ENCODE peak calls at places on chromosomes 3 and 15, in five cellular contexts. J, N, Q, V and L are unnamed samples.

GRCh38 chr15:101361418-101361817 is 66.4 kb upstream of the SNRPA1 start:
- ATAC-seq in J (no peak), N (no peak), Q (no peak), V (no peak), L (no peak)

GRCh38 chr3:9415485-9416138 is 18.2 kb downstream of the SETD5 start:
- ATAC-seq in J (no peak), N (no peak), Q (peak), V (no peak), L (no peak)

GRCh38 chr3:76651784-76652183 is 388.1 kb upstream of the ROBO2 start:
- ATAC-seq in J (no peak), N (no peak), Q (no peak), V (no peak), L (no peak)

GRCh38 chr3:143924522-143925381 is 46.9 kb upstream of the DIPK2A start:
- ATAC-seq in J (peak), N (no peak), Q (no peak), V (no peak), L (no peak)

GRCh38 chr15:83292317-83292716 is 7.9 kb upstream of the BNC1 start:
- ATAC-seq in J (no peak), N (no peak), Q (no peak), V (no peak), L (no peak)

GRCh38 chr3:128933213-128933921 is 53.9 kb downstream of the ACAD9 start:
- ATAC-seq in J (no peak), N (peak), Q (peak), V (no peak), L (no peak)

GRCh38 chr3:189862385-189863023 is 231.3 kb downstream of the TP63 start:
- ATAC-seq in J (no peak), N (no peak), Q (no peak), V (no peak), L (no peak)

GRCh38 chr15:77163806-77164384 is 93.0 kb upstream of the TSPAN3 start:
- ATAC-seq in J (no peak), N (no peak), Q (no peak), V (no peak), L (no peak)

GRCh38 chr3:171461087-171461917 is 1.1 kb upstream of the TNIK start:
- ATAC-seq in J (peak), N (peak), Q (peak), V (peak), L (peak)

GRCh38 chr3:66385066-66385465 is 115.8 kb downstream of the LRIG1 start:
- ATAC-seq in J (no peak), N (no peak), Q (no peak), V (no peak), L (no peak)

GRCh38 chr3:42749753-42750231 is 23.3 kb downstream of the CCDC13 start:
- ATAC-seq in J (peak), N (peak), Q (peak), V (peak), L (no peak)

GRCh38 chr3:51384145-51384729 is 854 bp upstream of the MANF start:
- ATAC-seq in J (peak), N (peak), Q (peak), V (peak), L (peak)

GRCh38 chr3:125200731-125201139 is 11.8 kb downstream of the SLC12A8 start:
- ATAC-seq in J (peak), N (peak), Q (no peak), V (no peak), L (no peak)

GRCh38 chr3:189158034-189158433 is 13.7 kb upstream of the TPRG1 start:
- ATAC-seq in J (no peak), N (no peak), Q (no peak), V (no peak), L (no peak)

GRCh38 chr15:58628206-58629057 is 121.1 kb downstream of the ADAM10 start:
- ATAC-seq in J (peak), N (no peak), Q (peak), V (peak), L (no peak)

GRCh38 chr15:98769867-98770266 is 121.5 kb downstream of the IGF1R start:
- ATAC-seq in J (no peak), N (no peak), Q (no peak), V (no peak), L (no peak)

GRCh38 chr3:28905798-28906197 is 375.1 kb upstream of the RBMS3 start:
- ATAC-seq in J (no peak), N (no peak), Q (no peak), V (no peak), L (no peak)

GRCh38 chr3:143412084-143412483 is 292.5 kb downstream of the CHST2 start:
- ATAC-seq in J (peak), N (no peak), Q (no peak), V (no peak), L (no peak)

GRCh38 chr3:56192001-56192400 is 276.3 kb downstream of the ERC2 start:
- ATAC-seq in J (no peak), N (no peak), Q (no peak), V (no peak), L (no peak)

DNA sequence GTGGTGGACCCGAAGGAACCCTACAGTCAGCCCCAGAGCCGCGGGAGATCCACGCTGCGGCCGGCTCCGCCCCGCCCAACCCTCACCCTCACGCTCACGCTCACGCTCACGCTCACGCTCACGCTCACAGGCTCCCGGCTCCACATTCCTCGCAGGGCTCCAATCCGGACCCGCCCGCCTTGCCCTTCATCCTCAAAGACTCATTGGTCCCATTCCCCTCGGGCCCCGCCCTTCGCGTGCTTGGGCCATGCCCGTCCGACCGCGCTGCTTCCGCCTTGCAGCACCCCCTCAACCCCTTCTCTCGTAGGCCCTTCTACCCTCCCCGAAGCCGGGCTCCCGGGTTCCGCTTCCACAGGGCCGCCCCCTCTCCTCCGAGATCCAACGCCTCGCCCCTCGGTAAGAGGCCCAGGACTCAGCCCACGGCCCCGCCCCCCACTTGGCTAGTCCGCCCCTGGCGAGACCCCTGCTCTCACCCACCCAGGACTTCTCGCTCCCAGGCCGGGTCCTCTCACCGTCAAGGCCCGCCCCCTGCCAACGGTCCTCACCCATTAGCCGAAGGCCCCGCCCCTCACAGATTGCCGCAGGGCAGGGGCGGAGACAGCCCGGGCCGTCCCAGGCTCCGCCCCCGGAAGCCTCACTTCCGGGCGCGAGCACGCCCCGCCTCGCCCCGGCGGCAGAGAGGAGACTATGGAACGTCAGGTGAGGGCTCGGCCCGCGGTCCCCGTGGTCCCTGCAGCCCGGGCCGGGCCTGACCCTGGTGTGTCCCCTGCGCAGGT is at the start of gene APEH:
- ATAC-seq in J (peak), N (peak), Q (peak), V (peak), L (peak)
- TF ChIP-seq POLR2AphosphoS5 in J (peak), N (peak), Q (peak), V (peak), L (peak)

GRCh38 chr15:88543065-88543776 is 3.3 kb downstream of the DET1 start:
- ATAC-seq in J (no peak), N (no peak), Q (peak), V (no peak), L (no peak)

GRCh38 chr15:88541709-88542341 is 4.7 kb downstream of the DET1 start:
- ATAC-seq in J (no peak), N (no peak), Q (peak), V (no peak), L (no peak)

GRCh38 chr15:88542342-88542733 is 4.1 kb downstream of the DET1 start:
- ATAC-seq in J (no peak), N (no peak), Q (peak), V (no peak), L (no peak)

GRCh38 chr15:88546248-88547129 is at the start of gene DET1:
- ATAC-seq in J (peak), N (peak), Q (peak), V (peak), L (peak)
- TF ChIP-seq POLR2A in J (peak), N (peak), Q (peak), V (no peak), L (no peak)

GRCh38 chr15:73697033-73697467 is 12.9 kb downstream of the CD276 start:
- ATAC-seq in J (peak), N (no peak), Q (peak), V (peak), L (peak)
- TF ChIP-seq EP300 in J (no peak), N (no peak), Q (no peak), V (no peak), L (no peak)

DNA sequence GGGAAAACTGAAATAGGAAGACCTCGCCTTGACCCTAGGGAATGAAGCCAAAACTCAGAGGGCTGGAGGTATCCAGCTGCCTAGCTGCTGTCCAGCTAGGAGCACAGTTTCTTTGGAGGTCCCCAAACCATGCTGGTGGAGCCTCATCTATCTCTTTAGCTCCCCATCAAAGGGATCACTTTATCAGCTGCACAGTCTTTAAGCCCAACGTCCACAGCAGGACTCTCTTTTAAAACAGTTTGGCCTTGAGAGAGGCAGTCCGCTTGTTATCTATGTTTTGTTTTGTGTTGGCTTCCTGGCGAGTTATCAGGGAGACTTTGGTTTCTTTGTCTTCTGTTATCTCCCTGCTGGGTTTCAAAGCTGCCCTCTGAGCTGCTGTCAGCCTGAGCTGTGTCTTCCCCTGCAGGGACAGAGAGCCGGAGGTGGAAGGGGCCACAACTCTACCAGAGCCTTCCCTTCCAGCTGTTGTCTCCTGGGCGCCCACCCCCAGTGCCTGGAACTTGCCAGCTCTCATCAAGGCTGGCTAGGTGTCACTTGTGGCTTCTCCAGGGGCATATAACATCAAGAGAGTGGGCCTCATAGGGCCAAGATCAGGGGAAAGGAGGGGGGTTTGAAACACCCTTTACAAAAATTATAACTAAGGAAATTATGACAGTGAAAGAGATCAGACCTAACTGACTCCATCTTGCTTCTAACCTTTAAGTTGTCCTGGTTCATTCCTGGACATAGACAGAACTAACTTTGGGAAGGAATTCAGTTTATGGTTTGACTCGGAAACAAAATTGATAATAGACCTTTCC is 61.4 kb upstream of the C15orf39 start:
- ATAC-seq in J (no peak), N (peak), Q (peak), V (no peak), L (no peak)
- TF ChIP-seq POLR2AphosphoS5 in J (no peak), N (peak), Q (no peak), V (no peak), L (no peak)

GRCh38 chr3:187738089-187738399 is 7.2 kb downstream of the BCL6 start:
- ATAC-seq in J (no peak), N (no peak), Q (no peak), V (no peak), L (no peak)

GRCh38 chr3:187735837-187736236 is 9.4 kb downstream of the BCL6 start:
- ATAC-seq in J (no peak), N (no peak), Q (no peak), V (no peak), L (no peak)

GRCh38 chr3:187737401-187738088 is 7.7 kb downstream of the BCL6 start:
- ATAC-seq in J (no peak), N (peak), Q (peak), V (peak), L (peak)

GRCh38 chr3:187735383-187735782 is 9.9 kb downstream of the BCL6 start:
- ATAC-seq in J (no peak), N (no peak), Q (no peak), V (no peak), L (no peak)

GRCh38 chr3:187736418-187736871 is 8.8 kb downstream of the BCL6 start:
- ATAC-seq in J (no peak), N (no peak), Q (no peak), V (no peak), L (no peak)
- TF ChIP-seq POLR2A in J (no peak), N (no peak), Q (no peak), V (no peak), L (no peak)

GRCh38 chr15:65029736-65030208 is 333 bp upstream of the MTFMT start:
- ATAC-seq in J (no peak), N (no peak), Q (no peak), V (no peak), L (no peak)
- TF ChIP-seq EP300 in J (no peak), N (no peak), Q (no peak), V (no peak), L (no peak)

DNA sequence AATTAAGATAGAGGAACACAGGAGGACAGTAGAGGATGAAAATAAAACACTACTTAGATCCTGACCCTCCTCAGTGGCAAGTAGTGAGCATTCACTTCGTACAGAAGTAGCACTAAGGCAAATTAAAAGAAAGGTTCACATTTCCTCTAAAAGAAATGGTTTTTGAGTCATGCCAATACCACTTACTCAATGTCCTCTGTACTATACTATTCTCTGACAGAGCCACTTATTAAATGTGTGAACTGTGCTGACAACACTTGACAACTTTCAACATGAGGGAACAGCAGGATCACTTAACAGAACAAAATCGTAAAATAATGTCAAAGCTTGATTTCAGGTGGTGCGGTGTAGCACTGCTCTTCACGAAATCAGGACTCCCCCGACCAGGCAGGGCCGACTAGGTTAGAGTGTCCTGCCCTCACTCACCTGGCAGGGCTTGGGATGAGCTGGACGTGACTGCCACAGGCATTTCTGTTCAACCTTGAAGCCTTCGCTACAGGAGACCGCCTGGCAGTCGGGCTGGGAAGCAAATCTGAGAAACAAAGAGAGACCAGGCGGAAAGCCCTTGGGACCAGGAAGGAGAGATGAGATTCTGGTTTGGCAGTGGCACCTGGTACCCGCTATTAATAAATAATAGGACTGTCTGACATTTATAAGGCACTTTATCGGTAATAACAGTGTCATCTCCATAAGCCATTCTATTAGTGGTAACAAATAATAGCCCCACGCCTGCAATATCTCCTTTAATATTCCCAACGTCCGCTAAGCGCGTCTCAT is 602 bp upstream of the SLC27A2 start:
- ATAC-seq in J (no peak), N (no peak), Q (no peak), V (no peak), L (no peak)
- TF ChIP-seq POLR2AphosphoS5 in J (no peak), N (no peak), Q (no peak), V (no peak), L (no peak)

DNA sequence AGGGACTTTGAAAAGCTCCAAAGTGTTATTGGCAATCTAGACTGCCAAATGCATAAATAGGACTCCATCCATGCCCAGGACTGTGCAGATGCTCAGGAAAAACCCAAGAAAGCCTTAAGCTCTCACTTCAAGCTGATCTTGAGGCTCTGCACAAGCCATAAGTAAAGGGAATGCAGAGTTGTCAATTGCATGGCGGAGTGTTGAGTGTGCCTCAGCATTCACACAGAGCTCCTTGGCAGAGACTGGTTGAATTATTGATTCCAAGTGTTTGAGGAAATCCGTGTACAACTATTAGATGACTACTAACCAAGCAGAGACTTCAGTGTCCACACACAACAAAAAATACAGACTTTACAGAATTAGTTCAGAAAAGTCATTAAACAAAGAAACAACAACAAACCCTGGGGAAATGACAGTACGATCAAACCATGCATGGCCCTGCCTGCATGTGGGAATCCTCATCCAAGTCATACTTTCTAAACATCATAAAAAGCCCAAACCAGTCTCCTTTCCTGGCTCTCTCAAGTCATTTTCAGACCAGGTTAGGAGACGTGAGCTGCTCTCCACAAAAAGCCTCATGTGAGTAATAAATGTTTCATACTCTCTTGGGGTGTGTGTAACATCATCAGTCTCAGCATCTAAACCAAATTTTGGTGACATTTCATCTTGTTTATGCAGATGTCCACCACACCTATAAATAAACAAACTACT is 18.7 kb downstream of the GREM1 start:
- ATAC-seq in J (no peak), N (no peak), Q (no peak), V (no peak), L (no peak)
- TF ChIP-seq POLR2A in J (no peak), N (no peak), Q (no peak), V (no peak), L (no peak)

DNA sequence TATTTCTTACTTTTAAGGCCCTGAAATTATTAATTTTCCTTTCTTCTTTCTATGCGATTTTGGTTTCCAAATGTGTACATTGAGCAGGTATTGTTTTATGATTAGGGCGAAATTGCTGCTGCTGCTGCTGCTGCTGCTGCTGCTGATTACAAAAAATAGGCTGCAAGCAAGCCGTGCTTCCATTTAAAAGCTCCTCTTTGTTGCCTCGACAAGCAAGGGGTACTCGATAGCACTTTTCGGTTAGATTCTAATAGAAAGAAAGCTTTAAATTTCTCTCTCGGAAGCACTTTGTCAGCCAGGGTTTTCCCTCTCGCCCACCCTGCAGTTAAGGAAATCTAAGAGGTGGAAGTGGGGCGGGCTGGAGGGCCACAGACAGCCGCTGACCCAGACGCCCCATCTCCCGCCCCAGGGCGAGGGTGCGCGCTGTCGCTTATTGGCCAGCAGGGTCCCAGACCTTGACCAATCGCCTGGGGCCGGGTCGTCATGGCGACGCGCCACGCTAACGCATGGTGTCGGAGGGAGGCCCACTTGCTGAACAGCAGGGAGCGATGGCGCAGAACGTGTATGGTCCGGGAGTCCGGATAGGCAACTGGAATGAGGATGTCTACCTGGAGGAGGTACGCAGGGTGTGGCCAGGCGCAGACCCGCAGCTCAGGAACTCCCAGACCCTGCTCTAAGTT is at the start of gene CFAP161:
- ATAC-seq in J (peak), N (peak), Q (no peak), V (peak), L (peak)
- TF ChIP-seq EP300 in J (no peak), N (no peak), Q (no peak), V (no peak), L (no peak)